ENCODE peak calls at places on chromosome 14, in four cellular contexts. One of them, this sample, is unnamed.

GRCh38 chr14:91269076-91269991 is 24.8 kb upstream of the GPR68 start:
- DNase-seq in HS-5: no peak
- DNase-seq in RWPE1: no peak
- DNase-seq in stimulated activated CD4-positive, alpha-beta T cell treated with anti-CD3 and anti-CD28 coated beads, TNF-alpha, amount 100 ng/mL, for 1 hour: no peak
- DNase-seq in this sample: no peak

GRCh38 chr14:54366726-54367707 is 29.8 kb upstream of the CDKN3 start:
- DNase-seq in stimulated activated CD4-positive, alpha-beta T cell treated with anti-CD3 and anti-CD28 coated beads, TNF-alpha, amount 100 ng/mL, for 1 hour: no peak
- DNase-seq in HS-5: peak; percentile 26
- DNase-seq in RWPE1: peak; percentile 38
- DNase-seq in this sample: peak; percentile 59

GRCh38 chr14:72023128-72024042 is 91.2 kb downstream of the RGS6 start:
- DNase-seq in RWPE1: peak; percentile 56
- DNase-seq in HS-5: no peak
- DNase-seq in stimulated activated CD4-positive, alpha-beta T cell treated with anti-CD3 and anti-CD28 coated beads, TNF-alpha, amount 100 ng/mL, for 1 hour: no peak
- DNase-seq in this sample: peak; percentile 23

GRCh38 chr14:72518809-72519377 is 375.0 kb downstream of the DPF3 start:
- DNase-seq in HS-5: no peak
- DNase-seq in RWPE1: no peak
- DNase-seq in stimulated activated CD4-positive, alpha-beta T cell treated with anti-CD3 and anti-CD28 coated beads, TNF-alpha, amount 100 ng/mL, for 1 hour: no peak
- DNase-seq in this sample: peak; percentile 10

GRCh38 chr14:102026934-102027333 is 59.9 kb downstream of the HSP90AA1 start:
- DNase-seq in HS-5: no peak
- DNase-seq in RWPE1: peak; percentile 41
- DNase-seq in stimulated activated CD4-positive, alpha-beta T cell treated with anti-CD3 and anti-CD28 coated beads, TNF-alpha, amount 100 ng/mL, for 1 hour: no peak
- DNase-seq in this sample: no peak

GRCh38 chr14:76537912-76538647 is 162.1 kb downstream of the ESRRB start:
- DNase-seq in RWPE1: no peak
- DNase-seq in HS-5: no peak
- DNase-seq in stimulated activated CD4-positive, alpha-beta T cell treated with anti-CD3 and anti-CD28 coated beads, TNF-alpha, amount 100 ng/mL, for 1 hour: no peak
- DNase-seq in this sample: no peak

GRCh38 chr14:61270714-61271113 is 10.4 kb downstream of the TMEM30B start:
- DNase-seq in stimulated activated CD4-positive, alpha-beta T cell treated with anti-CD3 and anti-CD28 coated beads, TNF-alpha, amount 100 ng/mL, for 1 hour: no peak
- DNase-seq in RWPE1: no peak
- DNase-seq in HS-5: no peak
- DNase-seq in this sample: no peak

GRCh38 chr14:29215853-29216252 is 449.3 kb downstream of the FOXG1 start:
- DNase-seq in HS-5: no peak
- DNase-seq in stimulated activated CD4-positive, alpha-beta T cell treated with anti-CD3 and anti-CD28 coated beads, TNF-alpha, amount 100 ng/mL, for 1 hour: no peak
- DNase-seq in RWPE1: peak; percentile 40
- DNase-seq in this sample: peak; percentile 74

GRCh38 chr14:54652188-54652889 is 85.4 kb downstream of the SAMD4A start:
- DNase-seq in RWPE1: peak; percentile 95
- DNase-seq in HS-5: peak; percentile 97
- DNase-seq in stimulated activated CD4-positive, alpha-beta T cell treated with anti-CD3 and anti-CD28 coated beads, TNF-alpha, amount 100 ng/mL, for 1 hour: no peak
- DNase-seq in this sample: peak; percentile 99

GRCh38 chr14:100278702-100279101 is 27.5 kb downstream of the SLC25A29 start:
- DNase-seq in stimulated activated CD4-positive, alpha-beta T cell treated with anti-CD3 and anti-CD28 coated beads, TNF-alpha, amount 100 ng/mL, for 1 hour: no peak
- DNase-seq in HS-5: no peak
- DNase-seq in RWPE1: no peak
- DNase-seq in this sample: peak; percentile 50

GRCh38 chr14:99250636-99251208 is 21.3 kb downstream of the BCL11B start:
- DNase-seq in stimulated activated CD4-positive, alpha-beta T cell treated with anti-CD3 and anti-CD28 coated beads, TNF-alpha, amount 100 ng/mL, for 1 hour: no peak
- DNase-seq in RWPE1: no peak
- DNase-seq in HS-5: no peak
- DNase-seq in this sample: no peak

GRCh38 chr14:85688024-85688423 is 158.1 kb downstream of the FLRT2 start:
- DNase-seq in RWPE1: no peak
- DNase-seq in stimulated activated CD4-positive, alpha-beta T cell treated with anti-CD3 and anti-CD28 coated beads, TNF-alpha, amount 100 ng/mL, for 1 hour: no peak
- DNase-seq in HS-5: no peak
- DNase-seq in this sample: peak; percentile 69

GRCh38 chr14:29645117-29645516 is 282.5 kb downstream of the PRKD1 start:
- DNase-seq in stimulated activated CD4-positive, alpha-beta T cell treated with anti-CD3 and anti-CD28 coated beads, TNF-alpha, amount 100 ng/mL, for 1 hour: no peak
- DNase-seq in RWPE1: no peak
- DNase-seq in HS-5: no peak
- DNase-seq in this sample: peak; percentile 23

GRCh38 chr14:79464468-79464867 is 746.8 kb downstream of the DIO2 start:
- DNase-seq in RWPE1: no peak
- DNase-seq in stimulated activated CD4-positive, alpha-beta T cell treated with anti-CD3 and anti-CD28 coated beads, TNF-alpha, amount 100 ng/mL, for 1 hour: no peak
- DNase-seq in HS-5: no peak
- DNase-seq in this sample: no peak

GRCh38 chr14:77053046-77053841 is 24.7 kb upstream of the IRF2BPL start:
- DNase-seq in stimulated activated CD4-positive, alpha-beta T cell treated with anti-CD3 and anti-CD28 coated beads, TNF-alpha, amount 100 ng/mL, for 1 hour: peak; percentile 65
- DNase-seq in HS-5: no peak
- DNase-seq in RWPE1: no peak
- DNase-seq in this sample: no peak

GRCh38 chr14:32932921-32933622 is 5.6 kb upstream of the NPAS3 start:
- DNase-seq in RWPE1: no peak
- DNase-seq in HS-5: no peak
- DNase-seq in stimulated activated CD4-positive, alpha-beta T cell treated with anti-CD3 and anti-CD28 coated beads, TNF-alpha, amount 100 ng/mL, for 1 hour: no peak
- DNase-seq in this sample: no peak

GRCh38 chr14:91223028-91223783 is 21.3 kb downstream of the GPR68 start:
- DNase-seq in HS-5: no peak
- DNase-seq in stimulated activated CD4-positive, alpha-beta T cell treated with anti-CD3 and anti-CD28 coated beads, TNF-alpha, amount 100 ng/mL, for 1 hour: no peak
- DNase-seq in RWPE1: no peak
- DNase-seq in this sample: peak; percentile 56

GRCh38 chr14:84107835-84108343 is 1422.1 kb upstream of the FLRT2 start:
- DNase-seq in RWPE1: no peak
- DNase-seq in HS-5: no peak
- DNase-seq in stimulated activated CD4-positive, alpha-beta T cell treated with anti-CD3 and anti-CD28 coated beads, TNF-alpha, amount 100 ng/mL, for 1 hour: no peak
- DNase-seq in this sample: no peak

GRCh38 chr14:61420326-61420725 is 98.9 kb downstream of the PRKCH start:
- DNase-seq in HS-5: no peak
- DNase-seq in RWPE1: peak; percentile 67
- DNase-seq in stimulated activated CD4-positive, alpha-beta T cell treated with anti-CD3 and anti-CD28 coated beads, TNF-alpha, amount 100 ng/mL, for 1 hour: no peak
- DNase-seq in this sample: no peak

GRCh38 chr14:29310757-29311156 is 544.2 kb downstream of the FOXG1 start:
- DNase-seq in RWPE1: peak; percentile 26
- DNase-seq in HS-5: peak; percentile 79
- DNase-seq in stimulated activated CD4-positive, alpha-beta T cell treated with anti-CD3 and anti-CD28 coated beads, TNF-alpha, amount 100 ng/mL, for 1 hour: no peak
- DNase-seq in this sample: peak; percentile 87

GRCh38 chr14:73909681-73910080 is 23.0 kb downstream of the ZNF410 start:
- DNase-seq in stimulated activated CD4-positive, alpha-beta T cell treated with anti-CD3 and anti-CD28 coated beads, TNF-alpha, amount 100 ng/mL, for 1 hour: no peak
- DNase-seq in HS-5: no peak
- DNase-seq in RWPE1: no peak
- DNase-seq in this sample: peak; percentile 36

GRCh38 chr14:90272523-90272922 is 16.2 kb downstream of the PSMC1 start:
- DNase-seq in stimulated activated CD4-positive, alpha-beta T cell treated with anti-CD3 and anti-CD28 coated beads, TNF-alpha, amount 100 ng/mL, for 1 hour: no peak
- DNase-seq in RWPE1: no peak
- DNase-seq in HS-5: no peak
- DNase-seq in this sample: no peak

GRCh38 chr14:35285168-35285990 is 6.8 kb upstream of the PSMA6 start:
- DNase-seq in stimulated activated CD4-positive, alpha-beta T cell treated with anti-CD3 and anti-CD28 coated beads, TNF-alpha, amount 100 ng/mL, for 1 hour: no peak
- DNase-seq in RWPE1: no peak
- DNase-seq in HS-5: no peak
- DNase-seq in this sample: peak; percentile 77

GRCh38 chr14:64704743-64705405 is 650 bp downstream of the PLEKHG3 start:
- DNase-seq in stimulated activated CD4-positive, alpha-beta T cell treated with anti-CD3 and anti-CD28 coated beads, TNF-alpha, amount 100 ng/mL, for 1 hour: no peak
- DNase-seq in RWPE1: no peak
- DNase-seq in HS-5: no peak
- DNase-seq in this sample: no peak

GRCh38 chr14:50520947-50521815 is 11.2 kb downstream of the MAP4K5 start:
- DNase-seq in stimulated activated CD4-positive, alpha-beta T cell treated with anti-CD3 and anti-CD28 coated beads, TNF-alpha, amount 100 ng/mL, for 1 hour: no peak
- DNase-seq in RWPE1: peak; percentile 85
- DNase-seq in HS-5: peak; percentile 82
- DNase-seq in this sample: peak; percentile 92

GRCh38 chr14:91245029-91245428 is 525 bp upstream of the GPR68 start:
- DNase-seq in stimulated activated CD4-positive, alpha-beta T cell treated with anti-CD3 and anti-CD28 coated beads, TNF-alpha, amount 100 ng/mL, for 1 hour: no peak
- DNase-seq in HS-5: no peak
- DNase-seq in RWPE1: no peak
- DNase-seq in this sample: no peak

This sample was measured in fibroblast of mammary gland.